ENCODE peak calls at places on chromosome 4, in five cellular contexts. One of them, this sample, is unnamed.

GRCh38 chr4:164446516-164446915 is 307.4 kb upstream of the SMIM31 start:
- DNase-seq in Peyer's patch: no peak
- DNase-seq in ascending aorta: no peak
- DNase-seq in tibial nerve: no peak
- DNase-seq in left ventricle myocardium inferior: no peak
- DNase-seq in this sample: no peak

GRCh38 chr4:156391297-156391653 is 437.6 kb upstream of the CTSO start:
- DNase-seq in Peyer's patch: no peak
- DNase-seq in ascending aorta: no peak
- DNase-seq in tibial nerve: no peak
- DNase-seq in left ventricle myocardium inferior: no peak
- DNase-seq in this sample: no peak

GRCh38 chr4:73964862-73965611 is 16.8 kb downstream of the PF4 start:
- DNase-seq in Peyer's patch: no peak
- DNase-seq in ascending aorta: no peak
- DNase-seq in tibial nerve: no peak
- DNase-seq in left ventricle myocardium inferior: no peak
- DNase-seq in this sample: no peak

GRCh38 chr4:74044676-74045075 is 6.2 kb upstream of the CXCL3 start:
- DNase-seq in Peyer's patch: no peak
- DNase-seq in ascending aorta: no peak
- DNase-seq in tibial nerve: no peak
- DNase-seq in left ventricle myocardium inferior: no peak
- DNase-seq in this sample: no peak

GRCh38 chr4:1726146-1726934 is 5.0 kb downstream of the TACC3 start:
- DNase-seq in Peyer's patch: peak; percentile 92
- DNase-seq in ascending aorta: peak; percentile 71
- DNase-seq in tibial nerve: peak; percentile 94
- DNase-seq in left ventricle myocardium inferior: peak; percentile 90
- DNase-seq in this sample: peak; percentile 88

GRCh38 chr4:120691106-120691505 is 231.4 kb downstream of the PRDM5 start:
- DNase-seq in Peyer's patch: no peak
- DNase-seq in ascending aorta: no peak
- DNase-seq in tibial nerve: no peak
- DNase-seq in left ventricle myocardium inferior: no peak
- DNase-seq in this sample: no peak

GRCh38 chr4:113838421-113838820 is 76.9 kb upstream of the CAMK2D start:
- DNase-seq in Peyer's patch: no peak
- DNase-seq in ascending aorta: no peak
- DNase-seq in tibial nerve: no peak
- DNase-seq in left ventricle myocardium inferior: no peak
- DNase-seq in this sample: no peak

GRCh38 chr4:151859646-151860045 is 98.8 kb upstream of the GATB start:
- DNase-seq in Peyer's patch: no peak
- DNase-seq in ascending aorta: no peak
- DNase-seq in tibial nerve: no peak
- DNase-seq in left ventricle myocardium inferior: no peak
- DNase-seq in this sample: no peak

GRCh38 chr4:174278467-174278866 is 5.0 kb downstream of the FBXO8 start:
- DNase-seq in Peyer's patch: no peak
- DNase-seq in ascending aorta: no peak
- DNase-seq in tibial nerve: no peak
- DNase-seq in left ventricle myocardium inferior: no peak
- DNase-seq in this sample: no peak

GRCh38 chr4:183205682-183206081 is 106.6 kb downstream of the WWC2 start:
- DNase-seq in Peyer's patch: no peak
- DNase-seq in ascending aorta: no peak
- DNase-seq in tibial nerve: no peak
- DNase-seq in left ventricle myocardium inferior: no peak
- DNase-seq in this sample: no peak

GRCh38 chr4:74228691-74229640 is 71.0 kb downstream of the MTHFD2L start:
- DNase-seq in Peyer's patch: peak; percentile 71
- DNase-seq in ascending aorta: no peak
- DNase-seq in tibial nerve: peak; percentile 67
- DNase-seq in left ventricle myocardium inferior: peak; percentile 59
- DNase-seq in this sample: peak; percentile 91

GRCh38 chr4:28479666-28480065 is 1619.0 kb downstream of the STIM2 start:
- DNase-seq in Peyer's patch: no peak
- DNase-seq in ascending aorta: no peak
- DNase-seq in tibial nerve: no peak
- DNase-seq in left ventricle myocardium inferior: no peak
- DNase-seq in this sample: no peak

GRCh38 chr4:24321637-24322036 is 262.7 kb downstream of the DHX15 start:
- DNase-seq in Peyer's patch: no peak
- DNase-seq in ascending aorta: no peak
- DNase-seq in tibial nerve: no peak
- DNase-seq in left ventricle myocardium inferior: no peak
- DNase-seq in this sample: no peak

GRCh38 chr4:41432889-41433288 is 105.1 kb upstream of the LIMCH1 start:
- DNase-seq in Peyer's patch: no peak
- DNase-seq in ascending aorta: no peak
- DNase-seq in tibial nerve: no peak
- DNase-seq in left ventricle myocardium inferior: no peak
- DNase-seq in this sample: no peak

GRCh38 chr4:139603576-139604387 is 47.8 kb upstream of the SETD7 start:
- DNase-seq in Peyer's patch: no peak
- DNase-seq in ascending aorta: no peak
- DNase-seq in tibial nerve: peak; percentile 84
- DNase-seq in left ventricle myocardium inferior: no peak
- DNase-seq in this sample: peak; percentile 60

GRCh38 chr4:41120297-41121217 is 93.8 kb downstream of the APBB2 start:
- DNase-seq in Peyer's patch: no peak
- DNase-seq in ascending aorta: peak; percentile 20
- DNase-seq in tibial nerve: peak; percentile 51
- DNase-seq in left ventricle myocardium inferior: peak; percentile 39
- DNase-seq in this sample: peak; percentile 88

GRCh38 chr4:41142356-41142755 is 72.0 kb downstream of the APBB2 start:
- DNase-seq in Peyer's patch: no peak
- DNase-seq in ascending aorta: no peak
- DNase-seq in tibial nerve: peak; percentile 65
- DNase-seq in left ventricle myocardium inferior: peak; percentile 39
- DNase-seq in this sample: no peak

GRCh38 chr4:127783026-127783769 is 1.1 kb downstream of the HSPA4L start:
- DNase-seq in Peyer's patch: no peak
- DNase-seq in ascending aorta: peak; percentile 65
- DNase-seq in tibial nerve: peak; percentile 57
- DNase-seq in left ventricle myocardium inferior: peak; percentile 66
- DNase-seq in this sample: peak; percentile 74

GRCh38 chr4:1575418-1576199 is 108.5 kb downstream of the FAM53A start:
- DNase-seq in Peyer's patch: no peak
- DNase-seq in ascending aorta: no peak
- DNase-seq in tibial nerve: no peak
- DNase-seq in left ventricle myocardium inferior: no peak
- DNase-seq in this sample: no peak

GRCh38 chr4:25878676-25879075 is 15.9 kb upstream of the SEL1L3 start:
- DNase-seq in Peyer's patch: peak; percentile 63
- DNase-seq in ascending aorta: no peak
- DNase-seq in tibial nerve: no peak
- DNase-seq in left ventricle myocardium inferior: no peak
- DNase-seq in this sample: no peak

GRCh38 chr4:89657931-89658700 is 178.8 kb downstream of the SNCA start:
- DNase-seq in Peyer's patch: no peak
- DNase-seq in ascending aorta: no peak
- DNase-seq in tibial nerve: no peak
- DNase-seq in left ventricle myocardium inferior: no peak
- DNase-seq in this sample: no peak

GRCh38 chr4:65502151-65502691 is 168.1 kb downstream of the EPHA5 start:
- DNase-seq in Peyer's patch: no peak
- DNase-seq in ascending aorta: no peak
- DNase-seq in tibial nerve: no peak
- DNase-seq in left ventricle myocardium inferior: no peak
- DNase-seq in this sample: no peak

GRCh38 chr4:74840931-74841330 is 46.6 kb upstream of the BTC start:
- DNase-seq in Peyer's patch: no peak
- DNase-seq in ascending aorta: no peak
- DNase-seq in tibial nerve: no peak
- DNase-seq in left ventricle myocardium inferior: no peak
- DNase-seq in this sample: no peak

GRCh38 chr4:73648478-73648877 is 28.2 kb upstream of the RASSF6 start:
- DNase-seq in Peyer's patch: no peak
- DNase-seq in ascending aorta: no peak
- DNase-seq in tibial nerve: no peak
- DNase-seq in left ventricle myocardium inferior: no peak
- DNase-seq in this sample: no peak

GRCh38 chr4:73452953-73453700 is 17.1 kb downstream of the AFP start:
- DNase-seq in Peyer's patch: no peak
- DNase-seq in ascending aorta: no peak
- DNase-seq in tibial nerve: no peak
- DNase-seq in left ventricle myocardium inferior: no peak
- DNase-seq in this sample: no peak

GRCh38 chr4:155392486-155393184 is 15.9 kb upstream of the MAP9 start:
- DNase-seq in Peyer's patch: no peak
- DNase-seq in ascending aorta: no peak
- DNase-seq in tibial nerve: no peak
- DNase-seq in left ventricle myocardium inferior: no peak
- DNase-seq in this sample: no peak

GRCh38 chr4:184118516-184118915 is 99.2 kb downstream of the ENPP6 start:
- DNase-seq in Peyer's patch: no peak
- DNase-seq in ascending aorta: no peak
- DNase-seq in tibial nerve: no peak
- DNase-seq in left ventricle myocardium inferior: no peak
- DNase-seq in this sample: no peak

GRCh38 chr4:17128268-17128667 is 229.8 kb upstream of the LDB2 start:
- DNase-seq in Peyer's patch: no peak
- DNase-seq in ascending aorta: no peak
- DNase-seq in tibial nerve: no peak
- DNase-seq in left ventricle myocardium inferior: no peak
- DNase-seq in this sample: no peak

GRCh38 chr4:38911257-38911656 is 43.7 kb downstream of the FAM114A1 start:
- DNase-seq in Peyer's patch: no peak
- DNase-seq in ascending aorta: no peak
- DNase-seq in tibial nerve: no peak
- DNase-seq in left ventricle myocardium inferior: no peak
- DNase-seq in this sample: no peak

GRCh38 chr4:141697116-141697515 is 60.7 kb downstream of the IL15 start:
- DNase-seq in Peyer's patch: no peak
- DNase-seq in ascending aorta: no peak
- DNase-seq in tibial nerve: no peak
- DNase-seq in left ventricle myocardium inferior: no peak
- DNase-seq in this sample: no peak

GRCh38 chr4:174317531-174317930 is 33.8 kb downstream of the CEP44 start:
- DNase-seq in Peyer's patch: no peak
- DNase-seq in ascending aorta: no peak
- DNase-seq in tibial nerve: no peak
- DNase-seq in left ventricle myocardium inferior: no peak
- DNase-seq in this sample: no peak

GRCh38 chr4:180281726-180282125 is 1961.5 kb upstream of the TENM3 start:
- DNase-seq in Peyer's patch: no peak
- DNase-seq in ascending aorta: no peak
- DNase-seq in tibial nerve: no peak
- DNase-seq in left ventricle myocardium inferior: no peak
- DNase-seq in this sample: no peak

GRCh38 chr4:72842323-72842722 is 227.2 kb downstream of the COX18 start:
- DNase-seq in Peyer's patch: no peak
- DNase-seq in ascending aorta: no peak
- DNase-seq in tibial nerve: no peak
- DNase-seq in left ventricle myocardium inferior: no peak
- DNase-seq in this sample: no peak

GRCh38 chr4:25882226-25882625 is 19.4 kb upstream of the SEL1L3 start:
- DNase-seq in Peyer's patch: no peak
- DNase-seq in ascending aorta: no peak
- DNase-seq in tibial nerve: no peak
- DNase-seq in left ventricle myocardium inferior: no peak
- DNase-seq in this sample: no peak

GRCh38 chr4:169485791-169486742 is 126.3 kb downstream of the NEK1 start:
- DNase-seq in Peyer's patch: no peak
- DNase-seq in ascending aorta: no peak
- DNase-seq in tibial nerve: peak; percentile 51
- DNase-seq in left ventricle myocardium inferior: no peak
- DNase-seq in this sample: no peak

GRCh38 chr4:80207664-80208063 is 10.4 kb downstream of the PRDM8 start:
- DNase-seq in Peyer's patch: no peak
- DNase-seq in ascending aorta: no peak
- DNase-seq in tibial nerve: no peak
- DNase-seq in left ventricle myocardium inferior: no peak
- DNase-seq in this sample: no peak

GRCh38 chr4:3463556-3464348 is 646 bp downstream of the DOK7 start:
- DNase-seq in Peyer's patch: no peak
- DNase-seq in ascending aorta: no peak
- DNase-seq in tibial nerve: no peak
- DNase-seq in left ventricle myocardium inferior: peak; percentile 13
- DNase-seq in this sample: no peak
- H3K4me3 ChIP-seq in Peyer's patch: peak overlapping the region; percentile 51
- H3K4me3 ChIP-seq in ascending aorta: peak overlapping the region; percentile 56
- H3K4me3 ChIP-seq in tibial nerve: peak overlapping the region; percentile 49
- H3K4me3 ChIP-seq in left ventricle myocardium inferior: peak overlapping the region; percentile 75
- H3K4me3 ChIP-seq in this sample: no peak overlapping the region

GRCh38 chr4:102578819-102579218 is 77.7 kb downstream of the NFKB1 start:
- DNase-seq in Peyer's patch: no peak
- DNase-seq in ascending aorta: no peak
- DNase-seq in tibial nerve: no peak
- DNase-seq in left ventricle myocardium inferior: no peak
- DNase-seq in this sample: no peak
- TF ChIP-seq CTCF in Peyer's patch: no peak
- TF ChIP-seq CTCF in ascending aorta: no peak
- TF ChIP-seq CTCF in tibial nerve: no peak
- TF ChIP-seq CTCF in left ventricle myocardium inferior: no peak
- TF ChIP-seq CTCF in this sample: no peak

GRCh38 chr4:63302792-63303191 is 1106.5 kb downstream of the TECRL start:
- DNase-seq in Peyer's patch: no peak
- DNase-seq in ascending aorta: no peak
- DNase-seq in tibial nerve: no peak
- DNase-seq in left ventricle myocardium inferior: no peak
- DNase-seq in this sample: no peak

DNA sequence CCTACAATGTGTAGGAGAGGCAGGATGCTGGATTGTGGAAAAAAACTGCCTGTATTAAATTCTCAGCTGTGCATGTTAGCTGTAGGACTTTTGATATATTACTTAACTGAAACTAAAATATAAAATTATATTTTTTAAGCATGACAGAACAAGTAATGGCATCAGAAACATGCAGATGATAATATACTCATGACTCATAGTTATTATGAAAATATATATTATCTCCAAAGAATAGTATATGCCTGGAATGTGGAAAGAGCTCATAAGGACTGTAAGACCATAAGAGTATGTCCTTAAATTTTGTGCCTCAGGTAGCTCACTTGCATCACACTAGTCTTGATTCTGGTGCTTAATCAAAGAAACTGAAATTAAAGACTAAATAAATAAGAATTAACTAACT is 1100.5 kb downstream of the TECRL start:
- DNase-seq in Peyer's patch: no peak
- DNase-seq in ascending aorta: no peak
- DNase-seq in tibial nerve: no peak
- DNase-seq in left ventricle myocardium inferior: no peak
- DNase-seq in this sample: no peak
- H3K4me3 ChIP-seq in Peyer's patch: no peak overlapping the region
- H3K4me3 ChIP-seq in ascending aorta: no peak overlapping the region
- H3K4me3 ChIP-seq in tibial nerve: no peak overlapping the region
- H3K4me3 ChIP-seq in left ventricle myocardium inferior: no peak overlapping the region
- H3K4me3 ChIP-seq in this sample: no peak overlapping the region

DNA sequence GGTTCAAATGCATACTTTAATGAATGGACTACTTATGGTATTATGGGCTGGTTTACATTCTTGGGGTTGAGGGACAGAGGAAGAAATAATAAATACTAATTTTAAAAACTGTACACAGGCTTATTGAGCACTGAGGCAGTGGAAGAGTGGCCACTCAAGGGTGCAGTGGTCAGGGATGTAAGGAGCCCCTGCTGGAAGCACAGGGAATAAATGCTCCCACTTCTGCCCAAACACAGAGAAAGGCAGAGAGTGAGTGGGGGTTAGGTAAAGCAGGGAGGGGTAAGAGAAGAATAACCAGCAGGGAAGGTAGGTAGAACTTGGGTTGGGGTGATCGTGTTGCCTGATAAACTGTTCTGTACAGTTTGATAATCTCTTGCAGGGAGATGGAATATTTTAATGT is 60.0 kb downstream of the GAB1 start:
- DNase-seq in Peyer's patch: no peak
- DNase-seq in ascending aorta: no peak
- DNase-seq in tibial nerve: no peak
- DNase-seq in left ventricle myocardium inferior: no peak
- DNase-seq in this sample: no peak
- TF ChIP-seq CTCF in Peyer's patch: no peak
- TF ChIP-seq CTCF in ascending aorta: no peak
- TF ChIP-seq CTCF in tibial nerve: no peak
- TF ChIP-seq CTCF in left ventricle myocardium inferior: no peak
- TF ChIP-seq CTCF in this sample: no peak

This sample was measured in lower leg skin.